ENCODE peak calls at places on chromosome 20, in six cellular contexts. D is COR-L47, P is foreskin fibroblast, E is T-helper 9 cell, T is lower leg skin, N is NCI-H1436. R is an unnamed sample.

GRCh38 chr20:53399592-53400335 is 193.9 kb downstream of the ZNF217 start:
- DNase-seq in D (no peak), P (no peak), E (no peak), T (no peak), N (no peak), R (no peak)

GRCh38 chr20:56249244-56249955 is 868 bp downstream of the MC3R start:
- DNase-seq in D (peak), P (no peak), E (no peak), T (no peak), N (no peak), R (no peak)

GRCh38 chr20:23187759-23188158 is 101.6 kb upstream of the CD93 start:
- DNase-seq in D (no peak), P (no peak), E (no peak), T (peak), N (no peak), R (no peak)

GRCh38 chr20:39164642-39165041 is 202.5 kb downstream of the DHX35 start:
- DNase-seq in D (no peak), P (no peak), E (no peak), T (no peak), N (no peak), R (no peak)

GRCh38 chr20:60877071-60877470 is 375.0 kb upstream of the CDH4 start:
- DNase-seq in D (no peak), P (no peak), E (no peak), T (no peak), N (no peak), R (no peak)

GRCh38 chr20:34621383-34622367 is 55.2 kb downstream of the PIGU start:
- DNase-seq in D (no peak), P (peak), E (no peak), T (no peak), N (no peak), R (no peak)

GRCh38 chr20:3560578-3560977 is 89.8 kb downstream of the ATRN start:
- DNase-seq in D (no peak), P (peak), E (no peak), T (no peak), N (no peak), R (peak)

GRCh38 chr20:32497589-32498224 is 87.4 kb downstream of the NOL4L start:
- DNase-seq in D (no peak), P (no peak), E (no peak), T (no peak), N (no peak), R (peak)

GRCh38 chr20:50460115-50460607 is 50.0 kb upstream of the PTPN1 start:
- DNase-seq in D (no peak), P (no peak), E (no peak), T (no peak), N (no peak), R (no peak)

R was measured in fibroblast of lung.